ENCODE peak calls at places on chromosomes 4 and X, in seven cellular contexts. S is activated CD8-positive, alpha-beta T cell treated with anti-CD3 and anti-CD28 coated beads for 36 hours; N is natural killer cell; D is effector memory CD8-positive, alpha-beta T cell; H is CD8-positive, alpha-beta T cell; O is lower lobe of right lung; V is lung. T is an unnamed sample.

GRCh38 chr4:97605927-97606326 is 537.3 kb downstream of the STPG2 start:
- ATAC-seq in S (no peak), N (no peak), D (no peak), H (no peak), O (no peak), V (no peak), T (no peak)

GRCh38 chrX:2521092-2521926 is 20.5 kb upstream of the DHRSX start:
- ATAC-seq in S (no peak), N (no peak), D (peak; percentile 39), H (no peak), O (peak; percentile 23), V (no peak), T (peak; percentile 95)

GRCh38 chrX:7574325-7574724 is 268.6 kb upstream of the VCX start:
- ATAC-seq in S (no peak), N (no peak), D (no peak), H (no peak), O (no peak), V (no peak), T (no peak)

GRCh38 chr4:81566076-81566663 is 94.5 kb upstream of the RASGEF1B start:
- ATAC-seq in S (no peak), N (no peak), D (no peak), H (no peak), O (peak; percentile 74), V (peak; percentile 74), T (no peak)

GRCh38 chr4:159307929-159308328 is 205.1 kb downstream of the RAPGEF2 start:
- ATAC-seq in S (no peak), N (no peak), D (no peak), H (no peak), O (no peak), V (no peak), T (no peak)

GRCh38 chr4:73518340-73518739 is 36.8 kb downstream of the AFM start:
- ATAC-seq in S (no peak), N (no peak), D (no peak), H (no peak), O (no peak), V (no peak), T (no peak)

GRCh38 chr4:150280081-150280950 is 202.1 kb downstream of the DCLK2 start:
- ATAC-seq in S (no peak), N (no peak), D (no peak), H (no peak), O (no peak), V (peak; percentile 58), T (no peak)

GRCh38 chrX:71103110-71103983 is 3.2 kb downstream of the CXorf65 start:
- ATAC-seq in S (peak; percentile 50), N (peak; percentile 60), D (peak; percentile 65), H (peak; percentile 41), O (peak; percentile 28), V (no peak), T (peak; percentile 78)

GRCh38 chr4:45518832-45519231 is 605.0 kb downstream of the GABRG1 start:
- ATAC-seq in S (no peak), N (no peak), D (no peak), H (no peak), O (no peak), V (no peak), T (no peak)

GRCh38 chr4:176404591-176404990 is 84.8 kb downstream of the SPCS3 start:
- ATAC-seq in S (no peak), N (no peak), D (no peak), H (no peak), O (no peak), V (no peak), T (no peak)

T was measured in stimulated activated memory B cell treated with anti-CD40 and anti-IgM and Interleukin-4, amounts not matched to agents 10 μg/mL and 1 μg/mL and 100 μg/mL, for 72 hours.